ENCODE peak calls at places on chromosomes 6 and 20, in four cellular contexts. R is WERI-Rb-1, N is IMR-90, J is ovary. I is an unnamed sample.

GRCh38 chr6:84019171-84019570 is 14.4 kb upstream of the MRAP2 start:
- DNase-seq in R (peak; percentile 59), N (no peak), J (no peak), I (no peak)

GRCh38 chr20:44051661-44052000 is 135.4 kb downstream of the JPH2 start:
- DNase-seq in J (no peak), R (no peak), N (no peak), I (no peak)

GRCh38 chr6:82959385-82959941 is 106.2 kb downstream of the UBE3D start:
- DNase-seq in N (peak; percentile 70), R (no peak), J (no peak), I (no peak)

GRCh38 chr6:13413906-13414555 is 73.4 kb downstream of the GFOD1 start:
- DNase-seq in R (no peak), N (peak; percentile 34), J (no peak), I (peak; percentile 21)

GRCh38 chr20:44465001-44465560 is 10.6 kb upstream of the TTPAL start:
- DNase-seq in N (no peak), J (no peak), R (no peak), I (no peak)

GRCh38 chr20:62576815-62577214 is 65.5 kb upstream of the SLCO4A1 start:
- DNase-seq in N (peak; percentile 16), R (no peak), J (no peak), I (no peak)

GRCh38 chr6:107657373-107657754 is 166.7 kb downstream of the SCML4 start:
- DNase-seq in N (no peak), R (no peak), J (no peak), I (no peak)

GRCh38 chr6:151325075-151326050 is 66.0 kb downstream of the ZBTB2 start:
- DNase-seq in R (peak; percentile 58), J (peak; percentile 85), N (peak; percentile 73), I (no peak)

GRCh38 chr20:19351542-19351941 is 139.1 kb downstream of the SLC24A3 start:
- DNase-seq in J (no peak), N (no peak), R (no peak), I (no peak)

GRCh38 chr20:805713-806112 is 27.8 kb upstream of the FAM110A start:
- DNase-seq in J (no peak), R (no peak), N (peak; percentile 12), I (no peak)

GRCh38 chr20:48965189-48965910 is 43.8 kb downstream of the ARFGEF2 start:
- DNase-seq in R (peak; percentile 13), N (peak; percentile 72), J (no peak), I (no peak)

GRCh38 chr20:17661121-17661744 is 20.8 kb downstream of the RRBP1 start:
- DNase-seq in J (no peak), R (no peak), N (no peak), I (no peak)

GRCh38 chr20:22581437-22582385 is 2.7 kb downstream of the FOXA2 start:
- DNase-seq in J (no peak), N (no peak), R (no peak), I (no peak)

GRCh38 chr6:37175332-37176267 is 5.6 kb downstream of the PIM1 start:
- DNase-seq in J (no peak), N (no peak), R (no peak), I (no peak)

GRCh38 chr6:165439928-165440554 is 130.6 kb upstream of the C6orf118 start:
- DNase-seq in R (no peak), N (peak; percentile 73), J (no peak), I (no peak)

GRCh38 chr6:21441386-21441785 is 152.2 kb upstream of the SOX4 start:
- DNase-seq in J (no peak), R (no peak), N (peak; percentile 7), I (no peak)

GRCh38 chr6:50995036-50995435 is 176.4 kb downstream of the TFAP2B start:
- DNase-seq in R (no peak), J (no peak), N (no peak), I (no peak)

GRCh38 chr6:63560806-63561672 is 11.2 kb upstream of the LOC128125822 start:
- DNase-seq in J (no peak), N (peak; percentile 63), R (no peak), I (no peak)

GRCh38 chr6:144582939-144583613 is 297.9 kb downstream of the UTRN start:
- DNase-seq in R (no peak), J (no peak), N (peak; percentile 30), I (no peak)

GRCh38 chr20:1830240-1830639 is 65.0 kb upstream of the SIRPA start:
- DNase-seq in N (peak; percentile 99), R (peak; percentile 62), J (peak; percentile 37), I (no peak)

GRCh38 chr6:166775180-166775922 is 148.3 kb upstream of the RPS6KA2 start:
- DNase-seq in R (peak; percentile 54), N (peak; percentile 75), J (peak; percentile 55), I (peak; percentile 45)

GRCh38 chr20:62025832-62026563 is 39.7 kb downstream of the TAF4 start:
- DNase-seq in N (peak; percentile 74), R (peak; percentile 58), J (no peak), I (no peak)

GRCh38 chr20:61643631-61644386 is 391.7 kb downstream of the CDH4 start:
- DNase-seq in J (peak; percentile 77), N (no peak), R (no peak), I (no peak)

GRCh38 chr20:14431568-14431967 is 94.2 kb upstream of the FLRT3 start:
- DNase-seq in N (no peak), R (no peak), J (no peak), I (no peak)

GRCh38 chr20:48841861-48842529 is 14.2 kb upstream of the PREX1 start:
- DNase-seq in J (no peak), R (no peak), N (peak; percentile 82), I (no peak)

GRCh38 chr6:1378224-1379025 is 11.0 kb upstream of the FOXF2 start:
- DNase-seq in N (no peak), J (no peak), R (no peak), I (no peak)

GRCh38 chr6:111759836-111760785 is 113.1 kb downstream of the FYN start:
- DNase-seq in R (no peak), N (peak; percentile 97), J (no peak), I (peak; percentile 68)

GRCh38 chr20:62272200-62272599 is 30.6 kb upstream of the ADRM1 start:
- DNase-seq in N (no peak), J (no peak), R (no peak), I (no peak)

GRCh38 chr6:88813045-88813444 is 150.4 kb downstream of the RNGTT start:
- DNase-seq in R (no peak), N (no peak), J (no peak), I (no peak)

GRCh38 chr6:10721850-10722569 is 860 bp upstream of the TMEM14C start:
- DNase-seq in J (no peak), R (no peak), N (no peak), I (no peak)

GRCh38 chr6:147400968-147401367 is 107.5 kb upstream of the SAMD5 start:
- DNase-seq in J (no peak), R (no peak), N (no peak), I (no peak)

GRCh38 chr6:106560966-106561740 is 68.1 kb downstream of the RTN4IP1 start:
- DNase-seq in N (peak; percentile 71), R (no peak), J (no peak), I (no peak)

GRCh38 chr6:135163440-135163738 is 17.7 kb upstream of the MYB start:
- DNase-seq in N (no peak), J (no peak), R (no peak), I (peak; percentile 43)

GRCh38 chr20:51573576-51574243 is 31.2 kb upstream of the NFATC2 start:
- DNase-seq in N (no peak), J (no peak), R (no peak), I (no peak)

GRCh38 chr20:41734506-41734945 is 116.3 kb upstream of the CHD6 start:
- DNase-seq in R (peak; percentile 52), J (no peak), N (peak; percentile 22), I (peak; percentile 10)

GRCh38 chr6:81304486-81304885 is 448.0 kb downstream of the TENT5A start:
- DNase-seq in N (no peak), R (no peak), J (no peak), I (no peak)

GRCh38 chr6:113277111-113277510 is 580.0 kb upstream of the MARCKS start:
- DNase-seq in N (no peak), R (no peak), J (no peak), I (no peak)

GRCh38 chr6:139944131-139944530 is 569.7 kb upstream of the CITED2 start:
- DNase-seq in R (no peak), N (no peak), J (no peak), I (no peak)

GRCh38 chr6:107793193-107793592 is 30.9 kb downstream of the SCML4 start:
- DNase-seq in R (no peak), N (no peak), J (no peak), I (no peak)

GRCh38 chr20:52783769-52784168 is 188.4 kb upstream of the TSHZ2 start:
- DNase-seq in R (peak; percentile 45), J (no peak), N (no peak), I (peak; percentile 1)

GRCh38 chr20:34621383-34622367 is 55.2 kb downstream of the PIGU start:
- DNase-seq in J (no peak), N (peak; percentile 64), R (no peak), I (no peak)
- H3K27ac ChIP-seq in J (no peak overlapping the region), N (no peak overlapping the region), R (no peak overlapping the region), I (no peak overlapping the region)

GRCh38 chr6:35044145-35044745 is 96.9 kb downstream of the TCP11 start:
- DNase-seq in N (no peak), J (no peak), R (no peak), I (no peak)
- TF ChIP-seq CTCF in N (no peak), J (no peak), R (no peak), I (no peak)

GRCh38 chr20:57580478-57581201 is 19.7 kb downstream of the PCK1 start:
- DNase-seq in N (no peak), R (no peak), J (no peak), I (no peak)

GRCh38 chr20:57581202-57582028 is 20.5 kb downstream of the PCK1 start:
- DNase-seq in J (no peak), N (no peak), R (no peak), I (no peak)

GRCh38 chr20:57583289-57584257 is 22.7 kb downstream of the PCK1 start:
- DNase-seq in R (no peak), N (no peak), J (no peak), I (no peak)

GRCh38 chr20:57582029-57582378 is 21.1 kb downstream of the PCK1 start:
- DNase-seq in R (no peak), J (no peak), N (no peak), I (no peak)

DNA sequence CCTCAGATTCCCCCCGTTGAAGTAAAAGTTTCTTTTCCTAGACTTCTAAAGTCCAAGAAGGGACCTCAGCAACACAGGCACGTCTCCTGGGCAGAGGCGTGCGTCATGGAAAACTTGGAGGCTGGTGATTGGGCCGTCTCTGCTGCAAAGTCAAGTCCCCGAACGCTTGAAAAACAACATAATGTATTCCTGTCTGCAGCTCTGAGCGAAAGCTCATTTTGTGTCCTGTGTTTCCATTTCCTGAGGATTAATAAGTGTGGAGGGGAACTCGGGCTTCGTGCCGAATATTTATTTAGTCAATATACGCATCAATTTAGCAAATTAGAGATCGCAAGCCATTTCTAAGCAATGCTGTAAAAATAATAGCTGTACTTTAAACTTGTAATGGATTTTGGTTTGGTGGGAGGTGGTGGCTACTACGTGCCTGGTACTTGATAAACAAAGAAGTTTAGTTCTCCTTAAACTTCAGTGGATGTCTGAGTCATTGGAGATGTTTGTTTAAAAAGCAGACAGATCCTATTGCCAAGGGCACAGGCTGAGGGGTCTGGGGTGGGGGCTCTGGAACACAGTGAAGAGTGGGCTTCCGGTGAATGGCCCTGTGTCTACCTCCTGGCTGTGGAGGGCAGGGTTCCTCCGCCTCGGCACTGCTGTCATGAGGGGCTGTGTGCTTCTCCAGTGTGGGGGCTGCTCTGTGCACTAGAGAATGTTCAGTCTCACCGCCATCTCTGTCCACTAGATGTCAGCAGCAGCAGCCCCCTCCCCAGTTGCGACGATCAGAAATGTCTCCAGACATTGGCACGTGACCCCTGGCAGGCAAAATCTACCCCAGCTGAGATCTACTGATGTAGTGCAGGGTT is 21.8 kb downstream of the PCK1 start:
- DNase-seq in N (peak; percentile 64), J (peak; percentile 64), R (peak; percentile 53), I (no peak)
- H3K27me3 ChIP-seq in N (peaks cover 31% of the 10 kb centered on the region), J (no peaks in the 10 kb centered on the region), R (no peaks in the 10 kb centered on the region), I (peaks cover 16% of the 10 kb centered on the region)

GRCh38 chr6:133764011-133764812 is 124.7 kb upstream of the TCF21 start:
- DNase-seq in N (peak; percentile 79), R (no peak), J (no peak), I (no peak)
- H3K27ac ChIP-seq in N (peak overlapping the region; percentile 49), R (no peak overlapping the region), J (no peak overlapping the region), I (no peak overlapping the region)